ENCODE peak calls at places on chromosomes 5 and 9, in six cellular contexts. H is SK-N-SH, Y is H1, N is HepG2, C is K562, D is GM12878. W is an unnamed sample.

GRCh38 chr9:87667164-87667738 is 58.7 kb upstream of the CTSL start:
- DNase-seq in H (peak; percentile 46), Y (no peak), N (peak; percentile 50), C (peak; percentile 42), D (no peak), W (peak; percentile 37)

GRCh38 chr5:179438461-179438860 is 93.2 kb upstream of the ADAMTS2 start:
- DNase-seq in H (no peak), Y (no peak), N (no peak), C (no peak), D (no peak), W (no peak)

GRCh38 chr5:160496784-160497183 is 75.1 kb downstream of the PTTG1 start:
- DNase-seq in H (no peak), Y (no peak), N (no peak), C (no peak), D (no peak), W (no peak)

GRCh38 chr5:17315710-17316221 is 98.3 kb downstream of the BASP1 start:
- DNase-seq in H (no peak), Y (no peak), N (no peak), C (no peak), D (no peak), W (no peak)

GRCh38 chr5:147188200-147189108 is 46.4 kb upstream of the STK32A start:
- DNase-seq in H (peak; percentile 46), Y (no peak), N (peak; percentile 66), C (peak; percentile 53), D (no peak), W (peak; percentile 47)

GRCh38 chr5:134568339-134568700 is 42.9 kb downstream of the JADE2 start:
- DNase-seq in H (no peak), Y (no peak), N (no peak), C (no peak), D (no peak), W (no peak)

GRCh38 chr9:126219717-126220116 is 106.9 kb upstream of the MVB12B start:
- DNase-seq in H (no peak), Y (no peak), N (no peak), C (no peak), D (no peak), W (no peak)

GRCh38 chr5:149030838-149031397 is 31.9 kb downstream of the SH3TC2 start:
- DNase-seq in H (no peak), Y (no peak), N (no peak), C (no peak), D (no peak), W (no peak)

GRCh38 chr9:128494108-128494742 is 10.3 kb upstream of the GLE1 start:
- DNase-seq in H (peak; percentile 39), Y (no peak), N (no peak), C (peak; percentile 69), D (no peak), W (peak; percentile 80)

GRCh38 chr5:99122976-99123375 is 194.2 kb upstream of the CHD1 start:
- DNase-seq in H (no peak), Y (no peak), N (no peak), C (no peak), D (no peak), W (no peak)

GRCh38 chr9:3992924-3993323 is 306.9 kb downstream of the GLIS3 start:
- DNase-seq in H (no peak), Y (no peak), N (no peak), C (no peak), D (no peak), W (no peak)

GRCh38 chr9:35195683-35196082 is 33.9 kb downstream of the UNC13B start:
- DNase-seq in H (no peak), Y (no peak), N (no peak), C (peak; percentile 6), D (no peak), W (no peak)

GRCh38 chr5:93997562-93997961 is 256.2 kb upstream of the POU5F2 start:
- DNase-seq in H (no peak), Y (no peak), N (no peak), C (no peak), D (no peak), W (no peak)

GRCh38 chr9:133403766-133404439 is 13.9 kb downstream of the REXO4 start:
- DNase-seq in H (peak; percentile 57), Y (peak; percentile 43), N (peak; percentile 52), C (peak; percentile 53), D (no peak), W (no peak)

GRCh38 chr5:138445547-138446271 is 6.9 kb downstream of the REEP2 start:
- DNase-seq in H (no peak), Y (no peak), N (no peak), C (peak; percentile 60), D (no peak), W (no peak)

GRCh38 chr5:172007795-172008465 is 1.5 kb upstream of the FBXW11 start:
- DNase-seq in H (no peak), Y (no peak), N (no peak), C (no peak), D (no peak), W (no peak)

GRCh38 chr5:138661342-138661975 is 86.3 kb upstream of the HSPA9 start:
- DNase-seq in H (no peak), Y (no peak), N (no peak), C (no peak), D (no peak), W (peak; percentile 14)

GRCh38 chr9:26723486-26723885 is 169.1 kb downstream of the CAAP1 start:
- DNase-seq in H (no peak), Y (peak; percentile 56), N (peak; percentile 20), C (peak; percentile 6), D (no peak), W (peak; percentile 9)

GRCh38 chr5:82259172-82259800 is 18.9 kb downstream of the RPS23 start:
- DNase-seq in H (peak; percentile 30), Y (no peak), N (no peak), C (no peak), D (no peak), W (no peak)

GRCh38 chr5:150065346-150065745 is 21.0 kb downstream of the CSF1R start:
- DNase-seq in H (no peak), Y (no peak), N (peak; percentile 13), C (peak; percentile 48), D (no peak), W (no peak)

GRCh38 chr5:9780501-9780900 is 150.3 kb upstream of the TAS2R1 start:
- DNase-seq in H (no peak), Y (no peak), N (no peak), C (no peak), D (no peak), W (no peak)

GRCh38 chr5:9781275-9781674 is 151.1 kb upstream of the TAS2R1 start:
- DNase-seq in H (no peak), Y (no peak), N (no peak), C (no peak), D (no peak), W (no peak)

GRCh38 chr5:9781882-9782281 is 151.7 kb upstream of the TAS2R1 start:
- DNase-seq in H (no peak), Y (no peak), N (no peak), C (no peak), D (no peak), W (no peak)

GRCh38 chr5:9784231-9784630 is 154.1 kb upstream of the TAS2R1 start:
- DNase-seq in H (no peak), Y (no peak), N (no peak), C (no peak), D (no peak), W (no peak)

DNA sequence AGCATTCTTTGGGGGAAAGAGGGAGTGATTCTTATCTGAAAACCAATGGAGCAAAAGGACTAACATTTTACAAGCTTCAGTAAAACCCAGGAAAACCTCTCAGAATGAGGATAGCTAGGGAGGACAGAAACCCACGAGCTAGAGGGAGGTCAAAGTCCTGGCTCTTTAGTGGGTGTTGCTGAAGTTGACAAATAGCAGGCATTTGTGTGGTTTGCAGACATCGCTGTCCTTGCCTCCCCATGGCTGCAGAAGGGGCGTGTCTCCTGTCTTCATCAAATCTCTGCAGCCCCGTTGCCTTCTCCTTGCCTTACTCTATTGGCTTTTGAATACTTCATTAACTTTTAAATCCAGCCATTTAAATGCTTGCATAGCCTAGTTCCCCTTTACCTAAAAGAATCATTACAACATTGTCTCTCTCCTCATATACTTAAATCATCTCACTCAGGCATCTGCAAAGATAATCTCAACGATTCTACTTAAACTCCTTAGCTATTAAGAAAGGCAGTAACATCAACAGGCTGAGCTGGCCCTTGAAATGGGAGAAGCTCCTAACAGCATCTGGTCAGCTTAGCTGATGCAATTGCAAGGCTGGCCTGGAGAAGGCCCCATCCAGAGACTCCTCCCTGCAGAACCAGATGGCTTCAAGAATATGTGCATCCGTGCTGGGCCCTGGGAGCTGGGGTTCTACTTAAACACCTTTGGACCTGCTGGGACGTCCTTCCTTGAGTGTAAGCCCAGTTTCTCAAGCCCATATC is 152.8 kb upstream of the TAS2R1 start:
- DNase-seq in H (no peak), Y (no peak), N (no peak), C (no peak), D (no peak), W (no peak)
- TF ChIP-seq CTCF in H (no peak), Y (no peak), N (no peak), C (no peak), D (no peak), W (no peak)

DNA sequence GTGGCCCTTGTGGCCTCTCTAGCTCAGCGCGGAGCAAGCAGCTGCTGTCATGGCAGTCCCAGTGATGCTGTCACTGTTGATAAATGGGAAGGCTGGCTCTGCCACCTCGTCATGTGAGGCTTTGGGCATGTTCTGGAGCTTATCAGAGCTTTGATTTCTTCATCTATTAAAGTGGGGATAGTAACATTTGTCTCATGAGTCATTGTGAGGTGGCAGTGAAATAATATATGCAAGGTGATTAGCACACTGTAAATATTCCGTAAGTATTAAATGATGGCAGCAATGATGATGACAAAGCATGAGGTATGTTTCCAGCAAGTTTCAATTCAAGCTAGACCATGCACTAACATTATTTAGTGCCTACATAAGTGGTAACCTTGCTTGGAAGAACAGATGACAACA is 126.4 kb upstream of the CXCL14 start:
- DNase-seq in H (no peak), Y (no peak), N (no peak), C (no peak), D (no peak), W (no peak)
- TF ChIP-seq GABPA in H (no peak), Y (no peak), N (no peak), C (no peak), D (no peak), W (no peak)

DNA sequence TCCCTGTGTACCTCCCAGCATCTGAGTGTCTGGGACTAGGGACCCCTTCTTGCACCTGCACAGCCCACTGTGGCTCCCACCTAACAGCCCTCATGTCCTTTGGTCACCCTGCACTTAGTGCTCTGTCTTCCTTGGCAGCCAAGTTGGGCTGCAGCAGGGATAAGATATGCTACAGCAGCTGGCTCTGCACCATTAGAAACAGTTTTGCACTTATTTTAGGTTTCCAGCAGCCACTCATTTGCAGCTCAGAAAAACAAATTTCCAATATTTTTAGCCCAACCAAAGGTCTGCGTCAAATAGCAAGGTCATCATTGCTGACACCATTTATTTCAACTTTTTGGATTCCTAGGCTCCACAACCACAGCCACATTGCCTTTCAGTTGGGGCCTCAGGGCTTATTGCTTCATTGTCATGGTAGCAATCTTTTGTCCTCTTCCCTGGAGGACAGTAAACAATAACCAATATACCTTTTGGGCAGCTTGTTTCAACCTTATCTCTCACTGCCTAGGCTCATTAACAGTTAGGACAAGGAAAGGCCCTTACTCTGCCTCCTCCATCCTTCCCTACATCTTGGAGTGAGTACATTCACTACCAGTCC is 263.9 kb downstream of the COX7C start:
- DNase-seq in H (no peak), Y (no peak), N (no peak), C (no peak), D (no peak), W (no peak)
- TF ChIP-seq CTCF in H (no peak), Y (no peak), N (no peak), C (no peak), D (no peak), W (no peak)

DNA sequence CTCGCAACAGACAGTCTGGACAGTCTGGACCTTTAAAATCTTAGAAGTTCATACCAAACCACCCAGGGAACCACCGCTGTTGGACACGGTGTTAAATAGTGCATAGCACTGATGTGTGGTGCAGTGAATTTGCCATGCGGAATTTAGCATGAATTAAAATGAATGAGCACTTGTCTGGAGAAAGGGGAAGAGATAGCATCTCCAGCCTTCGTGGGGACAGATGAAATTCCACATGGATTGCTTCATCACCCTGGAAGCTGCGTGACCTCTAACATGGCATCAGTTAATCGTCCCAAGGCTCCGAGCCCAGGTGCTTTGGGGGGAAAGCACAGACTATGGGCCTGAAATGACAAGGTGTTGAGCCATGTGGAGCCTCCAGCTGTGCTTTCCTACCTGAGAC is 91.4 kb downstream of the ADAMTS16 start:
- DNase-seq in H (no peak), Y (no peak), N (no peak), C (no peak), D (no peak), W (no peak)
- TF ChIP-seq GABPA in H (no peak), Y (no peak), N (no peak), C (no peak), D (no peak), W (no peak)

W was measured in HL-60.